ENCODE peak calls at places on chromosomes 7 and 10, in ten cellular contexts. C is ovary, N is M059J, Q is cardiac muscle cell, X is kidney epithelial cell, R is A172, Y is bronchial epithelial cell, P is H54, T is T-helper 9 cell, M is lower leg skin. J is an unnamed sample.

GRCh38 chr7:46468753-46469356 is 547.8 kb upstream of the IGFBP3 start:
- DNase-seq in C (no peak), N (no peak), Q (peak; percentile 41), X (no peak), R (peak; percentile 43), Y (no peak), P (no peak), T (no peak), M (no peak), J (peak; percentile 37)

GRCh38 chr10:132938472-132939329 is 3.7 kb downstream of the CFAP46 start:
- DNase-seq in C (no peak), N (no peak), Q (peak; percentile 59), X (no peak), R (no peak), Y (no peak), P (no peak), T (no peak), M (no peak), J (no peak)

GRCh38 chr10:93806882-93807281 is 49.1 kb downstream of the LGI1 start:
- DNase-seq in C (no peak), N (no peak), Q (no peak), X (no peak), R (peak; percentile 18), Y (no peak), P (no peak), T (no peak), M (no peak), J (no peak)

GRCh38 chr10:2994562-2994961 is 72.8 kb upstream of the PFKP start:
- DNase-seq in C (no peak), N (no peak), Q (no peak), X (no peak), R (no peak), Y (no peak), P (no peak), T (no peak), M (no peak), J (no peak)

GRCh38 chr7:44565097-44565794 is 8.5 kb downstream of the DDX56 start:
- DNase-seq in C (peak; percentile 68), N (peak; percentile 50), Q (peak; percentile 74), X (no peak), R (peak; percentile 57), Y (peak; percentile 38), P (peak; percentile 76), T (peak; percentile 52), M (peak; percentile 92), J (peak; percentile 74)

GRCh38 chr10:103111031-103111917 is 81.8 kb downstream of the NT5C2 start:
- DNase-seq in C (no peak), N (peak; percentile 8), Q (peak; percentile 20), X (no peak), R (no peak), Y (no peak), P (no peak), T (no peak), M (no peak), J (no peak)

GRCh38 chr7:55420535-55420934 is 55.4 kb downstream of the LANCL2 start:
- DNase-seq in C (no peak), N (peak; percentile 35), Q (no peak), X (no peak), R (no peak), Y (no peak), P (no peak), T (no peak), M (no peak), J (no peak)

GRCh38 chr10:72588266-72588665 is 37.6 kb downstream of the MICU1 start:
- DNase-seq in C (no peak), N (no peak), Q (no peak), X (no peak), R (no peak), Y (no peak), P (no peak), T (no peak), M (no peak), J (no peak)

GRCh38 chr10:29753283-29753682 is 118.5 kb upstream of the SVIL start:
- DNase-seq in C (no peak), N (no peak), Q (no peak), X (no peak), R (no peak), Y (no peak), P (no peak), T (no peak), M (no peak), J (no peak)

GRCh38 chr7:137801003-137801402 is 45.8 kb downstream of the DGKI start:
- DNase-seq in C (no peak), N (peak; percentile 69), Q (no peak), X (peak; percentile 37), R (peak; percentile 57), Y (peak; percentile 71), P (no peak), T (no peak), M (no peak), J (no peak)

GRCh38 chr10:51358227-51358626 is 283.9 kb downstream of the PRKG1 start:
- DNase-seq in C (no peak), N (no peak), Q (no peak), X (no peak), R (no peak), Y (peak; percentile 33), P (no peak), T (no peak), M (no peak), J (no peak)

GRCh38 chr7:55006499-55006898 is 12.3 kb upstream of the EGFR start:
- DNase-seq in C (no peak), N (no peak), Q (no peak), X (no peak), R (no peak), Y (no peak), P (no peak), T (no peak), M (no peak), J (no peak)

GRCh38 chr10:77890097-77890496 is 36.5 kb downstream of the DLG5 start:
- DNase-seq in C (no peak), N (no peak), Q (no peak), X (no peak), R (no peak), Y (no peak), P (no peak), T (no peak), M (no peak), J (peak; percentile 42)

GRCh38 chr10:90960355-90960814 is 39.5 kb upstream of the ANKRD1 start:
- DNase-seq in C (no peak), N (peak; percentile 96), Q (no peak), X (peak; percentile 59), R (peak; percentile 97), Y (peak; percentile 72), P (peak; percentile 50), T (no peak), M (no peak), J (no peak)

GRCh38 chr10:12656518-12657142 is 307.3 kb downstream of the CAMK1D start:
- DNase-seq in C (no peak), N (peak; percentile 32), Q (peak; percentile 58), X (peak; percentile 44), R (peak; percentile 51), Y (peak; percentile 80), P (peak; percentile 27), T (no peak), M (no peak), J (peak; percentile 70)

J was measured in erythroblast.